ENCODE peak calls at places on chromosome 16, in eight cellular contexts. U is stimulated activated CD4-positive, alpha-beta T cell treated with anti-CD3 and anti-CD28 coated beads, Interleukin-12 subunit alpha, Interleukin-12 subunit beta, amount 100 ng/mL, for 4 hours; I is pulmonary artery endothelial cell; Z is Right ventricle myocardium superior; R is nucleus accumbens; P is stimulated activated CD8-positive, alpha-beta memory T cell treated with anti-CD3 and anti-CD28 coated beads, Interleukin-2, amount 100 ng/mL, for 48 hours; W is ACHN; J is HEK293T. F is an unnamed sample.
A peak's percentile ranks its signal among the peaks of the same experiment; 100 is the strongest.

GRCh38 chr16:20844054-20844453 is 37.7 kb downstream of the REXO5 start:
- DNase-seq in U (no peak), I (no peak), Z (no peak), R (no peak), P (no peak), W (no peak), J (no peak), F (no peak)

GRCh38 chr16:25018972-25019617 is 3.9 kb upstream of the ARHGAP17 start:
- DNase-seq in U (no peak), I (no peak), Z (no peak), R (no peak), P (no peak), W (no peak), J (no peak), F (no peak)

GRCh38 chr16:78987676-78988075 is 612.9 kb downstream of the MAF start:
- DNase-seq in U (no peak), I (no peak), Z (no peak), R (no peak), P (no peak), W (no peak), J (no peak), F (no peak)

GRCh38 chr16:85639529-85640253 is 26.6 kb downstream of the GSE1 start:
- DNase-seq in U (no peak), I (no peak), Z (peak; percentile 83), R (peak; percentile 67), P (no peak), W (no peak), J (no peak), F (no peak)

GRCh38 chr16:85755929-85756768 is 5.3 kb upstream of the C16orf74 start:
- DNase-seq in U (no peak), I (no peak), Z (no peak), R (no peak), P (no peak), W (no peak), J (no peak), F (peak; percentile 59)

GRCh38 chr16:71343078-71343477 is 15.4 kb upstream of the CALB2 start:
- DNase-seq in U (no peak), I (no peak), Z (no peak), R (no peak), P (no peak), W (no peak), J (no peak), F (no peak)

GRCh38 chr16:86619263-86619935 is 41.0 kb downstream of the FOXL1 start:
- DNase-seq in U (no peak), I (no peak), Z (no peak), R (no peak), P (no peak), W (no peak), J (no peak), F (no peak)

GRCh38 chr16:16004314-16004749 is 54.9 kb downstream of the ABCC1 start:
- DNase-seq in U (no peak), I (no peak), Z (no peak), R (no peak), P (no peak), W (peak; percentile 45), J (no peak), F (no peak)

GRCh38 chr16:53465606-53466290 is 31.5 kb downstream of the RBL2 start:
- DNase-seq in U (no peak), I (peak; percentile 58), Z (no peak), R (no peak), P (no peak), W (peak; percentile 85), J (no peak), F (no peak)

F was measured in GM12891.